ENCODE peak calls at places on chromosome 6, in ten cellular contexts. N, P, E, W, Z, C, U, K, Y and X are unnamed samples.

GRCh38 chr6:99349620-99350141 is at the start of gene FAXC:
- DNase-seq in N (no peak), P (peak), E (no peak), W (no peak), Z (peak), C (peak), U (no peak), K (peak), Y (peak), X (no peak)

GRCh38 chr6:6379573-6379972 is 59.1 kb upstream of the F13A1 start:
- DNase-seq in N (no peak), P (no peak), E (no peak), W (no peak), Z (no peak), C (no peak), U (no peak), K (no peak), Y (no peak), X (peak)

GRCh38 chr6:33172307-33173227 is 19.7 kb downstream of the COL11A2 start:
- DNase-seq in N (no peak), P (no peak), E (no peak), W (no peak), Z (peak), C (no peak), U (no peak), K (peak), Y (no peak), X (no peak)

GRCh38 chr6:119207973-119208725 is 129.7 kb upstream of the FAM184A start:
- DNase-seq in N (no peak), P (no peak), E (no peak), W (no peak), Z (no peak), C (no peak), U (no peak), K (no peak), Y (no peak), X (no peak)

GRCh38 chr6:88443554-88443953 is 277.4 kb upstream of the CNR1 start:
- DNase-seq in N (no peak), P (no peak), E (no peak), W (no peak), Z (no peak), C (no peak), U (no peak), K (no peak), Y (no peak), X (no peak)

GRCh38 chr6:29537714-29538403 is 21.7 kb downstream of the UBD start:
- DNase-seq in N (no peak), P (no peak), E (no peak), W (no peak), Z (no peak), C (no peak), U (no peak), K (no peak), Y (no peak), X (no peak)

GRCh38 chr6:137155830-137156229 is 17.6 kb downstream of the IL22RA2 start:
- DNase-seq in N (no peak), P (peak), E (no peak), W (no peak), Z (no peak), C (no peak), U (no peak), K (no peak), Y (no peak), X (peak)

GRCh38 chr6:46190889-46191288 is 20.1 kb upstream of the ENPP5 start:
- DNase-seq in N (no peak), P (no peak), E (no peak), W (no peak), Z (no peak), C (no peak), U (no peak), K (no peak), Y (no peak), X (no peak)

GRCh38 chr6:12009904-12010634 is 2.0 kb upstream of the HIVEP1 start:
- DNase-seq in N (no peak), P (no peak), E (no peak), W (no peak), Z (no peak), C (no peak), U (no peak), K (no peak), Y (no peak), X (no peak)

GRCh38 chr6:167426620-167427019 is 101.7 kb downstream of the TTLL2 start:
- DNase-seq in N (no peak), P (no peak), E (no peak), W (no peak), Z (no peak), C (no peak), U (no peak), K (no peak), Y (no peak), X (no peak)

GRCh38 chr6:15245361-15246216 is at the start of gene JARID2:
- DNase-seq in N (peak), P (peak), E (peak), W (peak), Z (peak), C (peak), U (peak), K (peak), Y (peak), X (no peak)

GRCh38 chr6:115896538-115897129 is 164.1 kb downstream of the FRK start:
- DNase-seq in N (no peak), P (peak), E (no peak), W (no peak), Z (no peak), C (no peak), U (no peak), K (peak), Y (no peak), X (peak)

GRCh38 chr6:113359155-113360140 is 497.7 kb upstream of the MARCKS start:
- DNase-seq in N (no peak), P (no peak), E (no peak), W (no peak), Z (no peak), C (no peak), U (no peak), K (no peak), Y (peak), X (peak)

GRCh38 chr6:140970485-140970884 is 1162.2 kb upstream of the GJE1 start:
- DNase-seq in N (no peak), P (no peak), E (no peak), W (no peak), Z (no peak), C (no peak), U (no peak), K (no peak), Y (no peak), X (no peak)

GRCh38 chr6:133265066-133265465 is 23.9 kb downstream of the EYA4 start:
- DNase-seq in N (no peak), P (no peak), E (no peak), W (no peak), Z (no peak), C (no peak), U (no peak), K (no peak), Y (no peak), X (no peak)

GRCh38 chr6:129786548-129786947 is 74.6 kb downstream of the TMEM244 start:
- DNase-seq in N (no peak), P (no peak), E (no peak), W (no peak), Z (no peak), C (no peak), U (no peak), K (no peak), Y (no peak), X (no peak)

GRCh38 chr6:130009148-130009547 is 9.2 kb upstream of the L3MBTL3 start:
- DNase-seq in N (no peak), P (no peak), E (no peak), W (no peak), Z (no peak), C (no peak), U (no peak), K (no peak), Y (no peak), X (no peak)

GRCh38 chr6:89887452-89888137 is 6.7 kb upstream of the GJA10 start:
- DNase-seq in N (no peak), P (peak), E (no peak), W (no peak), Z (no peak), C (no peak), U (no peak), K (peak), Y (peak), X (no peak)

GRCh38 chr6:66396549-66396948 is 689.5 kb upstream of the EYS start:
- DNase-seq in N (no peak), P (no peak), E (no peak), W (no peak), Z (no peak), C (no peak), U (no peak), K (no peak), Y (no peak), X (no peak)

GRCh38 chr6:75368151-75368779 is 83.7 kb upstream of the TMEM30A start:
- DNase-seq in N (no peak), P (no peak), E (no peak), W (no peak), Z (no peak), C (no peak), U (no peak), K (peak), Y (no peak), X (peak)

GRCh38 chr6:156791261-156791850 is 14.2 kb downstream of the ARID1B start:
- DNase-seq in N (no peak), P (no peak), E (no peak), W (no peak), Z (no peak), C (no peak), U (no peak), K (peak), Y (no peak), X (peak)

GRCh38 chr6:36666726-36667591 is 11.6 kb upstream of the CDKN1A start:
- DNase-seq in N (peak), P (peak), E (peak), W (peak), Z (peak), C (peak), U (peak), K (peak), Y (peak), X (peak)

GRCh38 chr6:89347825-89348224 is 4.7 kb downstream of the UBE2J1 start:
- DNase-seq in N (no peak), P (no peak), E (no peak), W (no peak), Z (no peak), C (no peak), U (no peak), K (no peak), Y (no peak), X (no peak)

GRCh38 chr6:151242420-151242841 is 2.7 kb downstream of the AKAP12 start:
- DNase-seq in N (no peak), P (no peak), E (no peak), W (no peak), Z (no peak), C (no peak), U (no peak), K (no peak), Y (no peak), X (no peak)

GRCh38 chr6:11398451-11399326 is 138.9 kb upstream of the TMEM170B start:
- DNase-seq in N (no peak), P (no peak), E (no peak), W (no peak), Z (no peak), C (no peak), U (no peak), K (no peak), Y (no peak), X (no peak)

GRCh38 chr6:36808634-36809033 is 30.6 kb downstream of the CPNE5 start:
- DNase-seq in N (no peak), P (no peak), E (no peak), W (no peak), Z (no peak), C (no peak), U (no peak), K (no peak), Y (no peak), X (no peak)

GRCh38 chr6:47479156-47479541 is 1.6 kb downstream of the CD2AP start:
- DNase-seq in N (no peak), P (no peak), E (no peak), W (no peak), Z (no peak), C (no peak), U (no peak), K (no peak), Y (no peak), X (no peak)

GRCh38 chr6:45021652-45022051 is 306.5 kb upstream of the RUNX2 start:
- DNase-seq in N (no peak), P (no peak), E (no peak), W (no peak), Z (no peak), C (no peak), U (no peak), K (no peak), Y (no peak), X (no peak)

GRCh38 chr6:170236131-170236851 is 54.6 kb downstream of the DLL1 start:
- DNase-seq in N (no peak), P (no peak), E (no peak), W (no peak), Z (no peak), C (no peak), U (no peak), K (no peak), Y (no peak), X (no peak)

GRCh38 chr6:101286146-101286545 is 107.4 kb upstream of the GRIK2 start:
- DNase-seq in N (no peak), P (no peak), E (no peak), W (no peak), Z (no peak), C (no peak), U (no peak), K (no peak), Y (no peak), X (no peak)

GRCh38 chr6:121106962-121107361 is 227.3 kb downstream of the TBC1D32 start:
- DNase-seq in N (no peak), P (no peak), E (no peak), W (no peak), Z (no peak), C (no peak), U (no peak), K (no peak), Y (no peak), X (no peak)

GRCh38 chr6:121112358-121112757 is 221.9 kb downstream of the TBC1D32 start:
- DNase-seq in N (no peak), P (no peak), E (no peak), W (no peak), Z (no peak), C (no peak), U (no peak), K (no peak), Y (no peak), X (no peak)

GRCh38 chr6:121105461-121105860 is 228.8 kb downstream of the TBC1D32 start:
- DNase-seq in N (no peak), P (no peak), E (no peak), W (no peak), Z (no peak), C (no peak), U (no peak), K (peak), Y (no peak), X (no peak)

GRCh38 chr6:121110733-121111132 is 223.5 kb downstream of the TBC1D32 start:
- DNase-seq in N (no peak), P (no peak), E (no peak), W (no peak), Z (no peak), C (no peak), U (no peak), K (no peak), Y (no peak), X (no peak)
- H3K4me3 ChIP-seq in N (no peak), P (no peak), E (no peak), W (no peak), Z (no peak), C (no peak), U (no peak), K (no peak), Y (no peak), X (no peak)

GRCh38 chr6:165658395-165659058 is 4.5 kb downstream of the PDE10A start:
- DNase-seq in N (no peak), P (no peak), E (no peak), W (no peak), Z (no peak), C (no peak), U (no peak), K (no peak), Y (no peak), X (no peak)
- H3K4me3 ChIP-seq in N (no peak), P (no peak), E (no peak), W (no peak), Z (no peak), C (no peak), U (no peak), K (no peak), Y (no peak), X (no peak)

DNA sequence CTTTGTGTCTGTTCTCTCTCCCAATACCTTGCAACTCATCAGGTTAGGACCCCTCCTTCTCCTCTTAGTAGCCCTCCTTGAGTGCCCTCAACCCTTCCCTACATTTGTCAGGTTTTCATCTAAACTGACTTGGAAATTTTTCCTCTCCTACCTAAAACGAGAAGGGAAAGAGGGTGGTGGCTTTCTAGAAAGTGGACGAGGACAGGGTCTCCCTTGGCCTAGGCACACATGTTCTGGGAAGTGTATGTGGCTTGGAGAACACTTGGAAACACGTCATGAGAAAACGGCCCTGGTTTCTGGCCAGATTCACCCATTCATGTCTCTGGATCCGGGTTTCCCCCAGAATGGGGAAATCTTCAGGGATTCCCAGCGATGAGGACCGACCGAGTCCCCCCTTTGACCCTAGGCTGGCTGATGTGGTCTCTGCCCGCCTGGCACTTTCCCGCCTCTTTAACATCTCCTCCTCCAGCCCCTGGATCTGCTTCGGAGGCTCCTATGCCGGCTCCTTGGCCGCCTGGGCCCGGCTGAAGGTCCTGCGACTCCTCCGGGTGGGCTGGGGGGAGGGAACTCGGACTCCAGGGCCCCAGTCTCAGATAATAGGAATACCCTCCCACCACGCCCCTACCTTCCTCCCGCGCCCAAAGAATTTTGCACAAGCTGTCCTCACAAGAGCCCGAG is 2.9 kb downstream of the PRSS16 start:
- DNase-seq in N (no peak), P (no peak), E (no peak), W (no peak), Z (no peak), C (no peak), U (no peak), K (peak), Y (peak), X (no peak)
- H3K4me3 ChIP-seq in N (peak), P (peak), E (peak), W (peak), Z (peak), C (no peak), U (no peak), K (peak), Y (peak), X (peak)

GRCh38 chr6:144090384-144090783 is 5.0 kb downstream of the SF3B5 start:
- DNase-seq in N (no peak), P (no peak), E (no peak), W (no peak), Z (no peak), C (no peak), U (no peak), K (no peak), Y (no peak), X (no peak)

GRCh38 chr6:144095134-144096002 is at the start of gene SF3B5:
- DNase-seq in N (peak), P (peak), E (peak), W (peak), Z (peak), C (peak), U (peak), K (peak), Y (peak), X (peak)

GRCh38 chr6:144094731-144095133 is 641 bp downstream of the SF3B5 start:
- DNase-seq in N (no peak), P (no peak), E (no peak), W (no peak), Z (no peak), C (no peak), U (no peak), K (no peak), Y (no peak), X (no peak)

GRCh38 chr6:144093236-144093635 is 2.1 kb downstream of the SF3B5 start:
- DNase-seq in N (no peak), P (no peak), E (no peak), W (no peak), Z (no peak), C (no peak), U (no peak), K (no peak), Y (no peak), X (no peak)

GRCh38 chr6:144093658-144094057 is 1.7 kb downstream of the SF3B5 start:
- DNase-seq in N (no peak), P (no peak), E (no peak), W (no peak), Z (no peak), C (no peak), U (no peak), K (no peak), Y (no peak), X (no peak)
- H3K4me3 ChIP-seq in N (peak), P (peak), E (peak), W (no peak), Z (no peak), C (no peak), U (no peak), K (peak), Y (no peak), X (no peak)

GRCh38 chr6:110951986-110952794 is 6.3 kb upstream of the GTF3C6 start:
- DNase-seq in N (no peak), P (no peak), E (no peak), W (no peak), Z (no peak), C (no peak), U (no peak), K (no peak), Y (no peak), X (peak)
- H3K4me3 ChIP-seq in N (no peak), P (no peak), E (no peak), W (no peak), Z (no peak), C (no peak), U (no peak), K (no peak), Y (no peak), X (no peak)

DNA sequence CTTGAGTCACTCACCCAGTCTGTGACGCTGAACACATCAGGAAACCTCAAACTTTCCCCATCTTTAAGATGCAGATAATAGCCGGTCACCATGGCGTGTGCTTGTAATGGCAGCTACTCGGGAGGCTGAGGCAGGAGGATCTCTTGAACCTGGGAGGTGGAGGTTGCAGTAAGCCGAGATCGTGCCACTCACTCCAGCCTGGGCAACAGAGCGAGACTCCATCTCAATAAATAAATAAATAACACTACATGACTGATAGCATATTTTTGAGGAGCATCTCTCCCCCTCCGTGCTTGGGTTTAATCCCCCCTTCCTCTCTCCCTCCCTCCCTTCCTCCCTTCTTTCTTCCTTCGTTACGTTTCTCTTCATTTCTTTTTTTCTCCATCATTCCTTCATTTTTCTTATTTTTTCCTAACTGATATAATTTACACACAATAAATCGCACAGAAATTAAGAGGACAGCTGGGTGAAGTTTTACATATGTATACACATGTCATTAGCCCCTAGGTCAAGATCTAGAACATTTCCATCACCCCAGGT is 51.3 kb upstream of the EZR start:
- DNase-seq in N (no peak), P (no peak), E (no peak), W (no peak), Z (no peak), C (no peak), U (no peak), K (no peak), Y (no peak), X (no peak)
- H3K4me3 ChIP-seq in N (peak), P (peak), E (peak), W (peak), Z (no peak), C (peak), U (no peak), K (peak), Y (peak), X (peak)

GRCh38 chr6:32045811-32046449 is 7.7 kb downstream of the CYP21A2 start:
- DNase-seq in N (no peak), P (no peak), E (no peak), W (no peak), Z (peak), C (peak), U (peak), K (no peak), Y (peak), X (no peak)

GRCh38 chr6:32047539-32047854 is 9.3 kb downstream of the CYP21A2 start:
- DNase-seq in N (no peak), P (no peak), E (no peak), W (no peak), Z (peak), C (no peak), U (no peak), K (no peak), Y (peak), X (no peak)

GRCh38 chr6:32047855-32048766 is 9.9 kb downstream of the CYP21A2 start:
- DNase-seq in N (peak), P (peak), E (peak), W (peak), Z (peak), C (peak), U (peak), K (peak), Y (peak), X (no peak)

GRCh38 chr6:32046450-32047083 is 8.4 kb downstream of the CYP21A2 start:
- DNase-seq in N (no peak), P (no peak), E (peak), W (no peak), Z (peak), C (peak), U (peak), K (peak), Y (peak), X (no peak)

DNA sequence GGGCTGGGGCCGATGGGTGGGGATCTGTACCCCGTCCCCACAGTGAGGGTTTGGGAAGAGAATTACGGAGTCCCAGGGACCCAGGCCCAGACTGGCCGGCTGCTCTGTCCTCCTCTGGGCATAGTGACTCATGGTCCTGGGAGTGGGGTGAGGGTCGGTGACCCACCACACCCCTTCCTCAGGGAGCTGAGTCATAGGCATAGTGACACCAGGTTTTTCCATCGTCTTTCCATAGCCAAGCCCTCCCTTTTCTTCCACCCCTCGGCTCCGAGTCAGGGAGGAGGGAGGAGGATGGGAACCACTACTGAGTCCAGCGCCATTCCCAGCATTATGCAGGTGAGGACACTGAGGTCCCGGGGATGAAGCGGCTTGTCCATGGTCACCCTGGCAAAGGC is 8.9 kb downstream of the CYP21A2 start:
- DNase-seq in N (peak), P (no peak), E (peak), W (no peak), Z (peak), C (peak), U (peak), K (no peak), Y (peak), X (no peak)
- H3K4me3 ChIP-seq in N (no peak), P (no peak), E (no peak), W (no peak), Z (no peak), C (no peak), U (no peak), K (no peak), Y (no peak), X (no peak)